ENCODE peak calls at places on chromosomes 16 and 17, in six cellular contexts. One of them, this sample, is unnamed.

GRCh38 chr16:58717994-58718393 is 16.1 kb downstream of the GOT2 start:
- DNase-seq in substantia nigra: no peak
- DNase-seq in aorta: no peak
- DNase-seq in CD4-positive, alpha-beta memory T cell: no peak
- DNase-seq in effector memory CD4-positive, alpha-beta T cell: no peak
- DNase-seq in tibial artery: no peak
- DNase-seq in this sample: no peak

GRCh38 chr17:75341784-75342183 is 52.6 kb upstream of the SLC25A19 start:
- DNase-seq in substantia nigra: no peak
- DNase-seq in aorta: no peak
- DNase-seq in CD4-positive, alpha-beta memory T cell: no peak
- DNase-seq in effector memory CD4-positive, alpha-beta T cell: no peak
- DNase-seq in tibial artery: no peak
- DNase-seq in this sample: no peak

GRCh38 chr17:59298512-59298911 is 32.9 kb upstream of the YPEL2 start:
- DNase-seq in substantia nigra: no peak
- DNase-seq in aorta: no peak
- DNase-seq in CD4-positive, alpha-beta memory T cell: no peak
- DNase-seq in effector memory CD4-positive, alpha-beta T cell: no peak
- DNase-seq in tibial artery: no peak
- DNase-seq in this sample: no peak

GRCh38 chr17:42773290-42774035 is at the start of gene VPS25:
- DNase-seq in substantia nigra: peak
- DNase-seq in aorta: peak
- DNase-seq in CD4-positive, alpha-beta memory T cell: peak
- DNase-seq in effector memory CD4-positive, alpha-beta T cell: peak
- DNase-seq in tibial artery: peak
- DNase-seq in this sample: peak

GRCh38 chr17:77373298-77374169 is 232.8 kb downstream of the SEC14L1 start:
- DNase-seq in substantia nigra: peak
- DNase-seq in aorta: peak
- DNase-seq in CD4-positive, alpha-beta memory T cell: peak
- DNase-seq in effector memory CD4-positive, alpha-beta T cell: no peak
- DNase-seq in tibial artery: no peak
- DNase-seq in this sample: no peak

GRCh38 chr16:53542283-53542682 is 39.3 kb upstream of the AKTIP start:
- DNase-seq in substantia nigra: no peak
- DNase-seq in aorta: no peak
- DNase-seq in CD4-positive, alpha-beta memory T cell: no peak
- DNase-seq in effector memory CD4-positive, alpha-beta T cell: no peak
- DNase-seq in tibial artery: no peak
- DNase-seq in this sample: no peak

GRCh38 chr17:42121066-42121769 is at the start of gene KAT2A:
- DNase-seq in substantia nigra: peak
- DNase-seq in aorta: peak
- DNase-seq in CD4-positive, alpha-beta memory T cell: peak
- DNase-seq in effector memory CD4-positive, alpha-beta T cell: peak
- DNase-seq in tibial artery: peak
- DNase-seq in this sample: peak

GRCh38 chr17:63221941-63222340 is 224.2 kb downstream of the CYB561 start:
- DNase-seq in substantia nigra: no peak
- DNase-seq in aorta: no peak
- DNase-seq in CD4-positive, alpha-beta memory T cell: no peak
- DNase-seq in effector memory CD4-positive, alpha-beta T cell: no peak
- DNase-seq in tibial artery: no peak
- DNase-seq in this sample: no peak

GRCh38 chr17:27247071-27247957 is 46.6 kb upstream of the WSB1 start:
- DNase-seq in substantia nigra: peak
- DNase-seq in aorta: no peak
- DNase-seq in CD4-positive, alpha-beta memory T cell: no peak
- DNase-seq in effector memory CD4-positive, alpha-beta T cell: no peak
- DNase-seq in tibial artery: peak
- DNase-seq in this sample: no peak

GRCh38 chr17:15659663-15660062 is 24.4 kb downstream of the TRIM16 start:
- DNase-seq in substantia nigra: no peak
- DNase-seq in aorta: no peak
- DNase-seq in CD4-positive, alpha-beta memory T cell: no peak
- DNase-seq in effector memory CD4-positive, alpha-beta T cell: no peak
- DNase-seq in tibial artery: no peak
- DNase-seq in this sample: no peak

GRCh38 chr16:55043499-55043898 is 112.8 kb downstream of the IRX5 start:
- DNase-seq in substantia nigra: no peak
- DNase-seq in aorta: no peak
- DNase-seq in CD4-positive, alpha-beta memory T cell: no peak
- DNase-seq in effector memory CD4-positive, alpha-beta T cell: no peak
- DNase-seq in tibial artery: no peak
- DNase-seq in this sample: no peak

GRCh38 chr17:35467824-35468223 is 19.3 kb upstream of the SLFN13 start:
- DNase-seq in substantia nigra: no peak
- DNase-seq in aorta: no peak
- DNase-seq in CD4-positive, alpha-beta memory T cell: no peak
- DNase-seq in effector memory CD4-positive, alpha-beta T cell: no peak
- DNase-seq in tibial artery: no peak
- DNase-seq in this sample: no peak
- H3K27ac ChIP-seq in substantia nigra: no peak
- H3K27ac ChIP-seq in aorta: no peak
- H3K27ac ChIP-seq in CD4-positive, alpha-beta memory T cell: no peak
- H3K27ac ChIP-seq in effector memory CD4-positive, alpha-beta T cell: no peak
- H3K27ac ChIP-seq in tibial artery: no peak
- H3K27ac ChIP-seq in this sample: no peak

DNA sequence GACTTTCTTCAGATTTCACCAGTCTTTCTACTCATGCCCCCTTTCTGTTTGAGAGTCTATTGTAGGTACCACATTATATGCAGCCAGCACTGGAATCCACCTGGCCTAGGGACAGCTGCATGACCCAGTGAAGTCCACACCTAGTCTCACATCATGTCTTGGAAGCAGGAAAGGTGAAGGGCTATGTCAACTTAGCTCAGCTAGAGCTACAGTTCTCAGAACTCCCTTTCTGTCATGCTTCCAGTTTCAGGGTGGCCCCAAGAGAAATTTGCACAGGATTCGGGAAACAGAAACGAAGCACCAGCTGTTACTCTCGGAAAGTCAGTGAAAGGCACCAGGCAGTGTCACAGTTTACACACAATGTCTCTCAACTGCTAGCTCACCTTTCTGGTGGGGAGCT is 51.6 kb upstream of the NLRP1 start:
- DNase-seq in substantia nigra: no peak
- DNase-seq in aorta: no peak
- DNase-seq in CD4-positive, alpha-beta memory T cell: no peak
- DNase-seq in effector memory CD4-positive, alpha-beta T cell: no peak
- DNase-seq in tibial artery: no peak
- DNase-seq in this sample: no peak
- H3K27ac ChIP-seq in substantia nigra: no peak
- H3K27ac ChIP-seq in aorta: no peak
- H3K27ac ChIP-seq in CD4-positive, alpha-beta memory T cell: no peak
- H3K27ac ChIP-seq in effector memory CD4-positive, alpha-beta T cell: no peak
- H3K27ac ChIP-seq in tibial artery: no peak
- H3K27ac ChIP-seq in this sample: no peak

GRCh38 chr16:73142069-73142880 is 94.3 kb upstream of the ZFHX3 start:
- DNase-seq in substantia nigra: no peak
- DNase-seq in aorta: no peak
- DNase-seq in CD4-positive, alpha-beta memory T cell: no peak
- DNase-seq in effector memory CD4-positive, alpha-beta T cell: no peak
- DNase-seq in tibial artery: no peak
- DNase-seq in this sample: no peak

GRCh38 chr16:73143681-73144370 is 95.9 kb upstream of the ZFHX3 start:
- DNase-seq in substantia nigra: no peak
- DNase-seq in aorta: no peak
- DNase-seq in CD4-positive, alpha-beta memory T cell: no peak
- DNase-seq in effector memory CD4-positive, alpha-beta T cell: no peak
- DNase-seq in tibial artery: no peak
- DNase-seq in this sample: no peak

GRCh38 chr16:73140944-73141343 is 93.0 kb upstream of the ZFHX3 start:
- DNase-seq in substantia nigra: no peak
- DNase-seq in aorta: no peak
- DNase-seq in CD4-positive, alpha-beta memory T cell: no peak
- DNase-seq in effector memory CD4-positive, alpha-beta T cell: no peak
- DNase-seq in tibial artery: no peak
- DNase-seq in this sample: no peak

GRCh38 chr16:73145166-73145565 is 97.2 kb upstream of the ZFHX3 start:
- DNase-seq in substantia nigra: no peak
- DNase-seq in aorta: no peak
- DNase-seq in CD4-positive, alpha-beta memory T cell: no peak
- DNase-seq in effector memory CD4-positive, alpha-beta T cell: no peak
- DNase-seq in tibial artery: no peak
- DNase-seq in this sample: no peak

GRCh38 chr16:73142995-73143394 is 95.1 kb upstream of the ZFHX3 start:
- DNase-seq in substantia nigra: no peak
- DNase-seq in aorta: no peak
- DNase-seq in CD4-positive, alpha-beta memory T cell: no peak
- DNase-seq in effector memory CD4-positive, alpha-beta T cell: no peak
- DNase-seq in tibial artery: no peak
- DNase-seq in this sample: no peak
- H3K27ac ChIP-seq in substantia nigra: no peak
- H3K27ac ChIP-seq in aorta: peak
- H3K27ac ChIP-seq in CD4-positive, alpha-beta memory T cell: no peak
- H3K27ac ChIP-seq in effector memory CD4-positive, alpha-beta T cell: no peak
- H3K27ac ChIP-seq in tibial artery: peak
- H3K27ac ChIP-seq in this sample: no peak

GRCh38 chr17:81387235-81388060 is 7.8 kb upstream of the BAHCC1 start:
- DNase-seq in substantia nigra: peak
- DNase-seq in aorta: peak
- DNase-seq in CD4-positive, alpha-beta memory T cell: no peak
- DNase-seq in effector memory CD4-positive, alpha-beta T cell: no peak
- DNase-seq in tibial artery: no peak
- DNase-seq in this sample: no peak
- H3K27ac ChIP-seq in substantia nigra: peak
- H3K27ac ChIP-seq in aorta: peak
- H3K27ac ChIP-seq in CD4-positive, alpha-beta memory T cell: no peak
- H3K27ac ChIP-seq in effector memory CD4-positive, alpha-beta T cell: no peak
- H3K27ac ChIP-seq in tibial artery: peak
- H3K27ac ChIP-seq in this sample: peak

DNA sequence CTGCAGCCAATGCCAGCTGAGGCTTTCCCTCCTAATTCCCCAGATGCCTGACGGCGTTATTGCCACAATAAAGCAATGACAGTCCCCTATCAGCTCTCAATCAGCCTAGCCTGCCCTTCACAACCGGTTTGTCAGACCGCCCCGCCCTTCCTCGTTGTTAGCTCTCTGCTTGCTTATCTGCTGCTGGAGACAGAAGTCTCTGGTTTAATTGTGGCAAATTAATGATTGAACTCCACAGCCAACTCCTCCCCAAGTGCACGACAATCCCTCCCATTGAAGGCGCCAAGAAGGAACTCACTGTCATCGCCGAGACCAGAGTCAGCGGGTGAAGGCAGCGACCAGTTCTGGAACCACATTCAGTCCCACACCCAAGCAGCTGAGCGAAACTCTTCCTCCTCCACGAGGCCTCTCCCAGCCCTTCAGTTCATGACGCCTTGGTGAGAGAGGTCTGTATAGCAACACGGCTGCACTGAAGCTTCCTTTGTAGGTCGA is 474.4 kb downstream of the SLC39A11 start:
- DNase-seq in substantia nigra: no peak
- DNase-seq in aorta: no peak
- DNase-seq in CD4-positive, alpha-beta memory T cell: peak
- DNase-seq in effector memory CD4-positive, alpha-beta T cell: peak
- DNase-seq in tibial artery: no peak
- DNase-seq in this sample: no peak
- H3K27ac ChIP-seq in substantia nigra: no peak
- H3K27ac ChIP-seq in aorta: no peak
- H3K27ac ChIP-seq in CD4-positive, alpha-beta memory T cell: peak
- H3K27ac ChIP-seq in effector memory CD4-positive, alpha-beta T cell: peak
- H3K27ac ChIP-seq in tibial artery: no peak
- H3K27ac ChIP-seq in this sample: no peak

This sample was measured in caudate nucleus.